ENCODE peak calls at places on chromosomes 2 and 18, in six cellular contexts. Q, P, Y, M, E and B are unnamed samples.

GRCh38 chr2:143558665-143559064 is 429.4 kb downstream of the ARHGAP15 start:
- DNase-seq in Q (no peak), P (no peak), Y (no peak), M (no peak), E (no peak), B (no peak)

GRCh38 chr2:70733428-70734185 is 34.4 kb downstream of the ADD2 start:
- DNase-seq in Q (no peak), P (no peak), Y (no peak), M (no peak), E (no peak), B (no peak)

GRCh38 chr2:96769816-96770215 is 9.1 kb downstream of the CNNM4 start:
- DNase-seq in Q (no peak), P (no peak), Y (no peak), M (peak), E (no peak), B (no peak)

GRCh38 chr18:46470714-46471113 is 186.3 kb downstream of the LOXHD1 start:
- DNase-seq in Q (no peak), P (no peak), Y (no peak), M (no peak), E (no peak), B (no peak)

GRCh38 chr2:31688282-31688681 is 107.5 kb upstream of the SRD5A2 start:
- DNase-seq in Q (peak), P (no peak), Y (peak), M (no peak), E (no peak), B (peak)

GRCh38 chr2:222424281-222424728 is at the start of gene SGPP2:
- DNase-seq in Q (no peak), P (no peak), Y (no peak), M (no peak), E (no peak), B (no peak)

GRCh38 chr18:61569176-61569892 is 236.1 kb downstream of the CDH20 start:
- DNase-seq in Q (no peak), P (peak), Y (no peak), M (no peak), E (no peak), B (no peak)

GRCh38 chr2:9332136-9332852 is 91.0 kb downstream of the ITGB1BP1 start:
- DNase-seq in Q (no peak), P (no peak), Y (no peak), M (no peak), E (no peak), B (no peak)

GRCh38 chr2:121161272-121161671 is 123.7 kb downstream of the TFCP2L1 start:
- DNase-seq in Q (no peak), P (no peak), Y (no peak), M (no peak), E (no peak), B (no peak)

GRCh38 chr18:36181898-36182506 is 5.3 kb upstream of the MOCOS start:
- DNase-seq in Q (no peak), P (no peak), Y (no peak), M (peak), E (no peak), B (no peak)

GRCh38 chr18:14900435-14900834 is 152.5 kb downstream of the ANKRD30B start:
- DNase-seq in Q (no peak), P (no peak), Y (no peak), M (no peak), E (no peak), B (no peak)

GRCh38 chr2:227317834-227318233 is 7.2 kb upstream of the MFF start:
- DNase-seq in Q (no peak), P (no peak), Y (no peak), M (no peak), E (no peak), B (no peak)

GRCh38 chr2:15814946-15815345 is 125.4 kb upstream of the MYCN start:
- DNase-seq in Q (no peak), P (no peak), Y (no peak), M (no peak), E (no peak), B (no peak)

GRCh38 chr2:201600906-201601305 is 42.4 kb downstream of the TMEM237 start:
- DNase-seq in Q (no peak), P (no peak), Y (no peak), M (no peak), E (no peak), B (no peak)

GRCh38 chr2:61253136-61253535 is 91.1 kb downstream of the C2orf74 start:
- DNase-seq in Q (no peak), P (no peak), Y (no peak), M (no peak), E (no peak), B (no peak)

GRCh38 chr2:148616696-148617095 is 27.9 kb upstream of the EPC2 start:
- DNase-seq in Q (no peak), P (no peak), Y (no peak), M (no peak), E (no peak), B (no peak)

GRCh38 chr2:219002395-219003266 is 9.4 kb upstream of the CRYBA2 start:
- DNase-seq in Q (peak), P (no peak), Y (no peak), M (peak), E (no peak), B (peak)

GRCh38 chr2:203804070-203804469 is 63.5 kb upstream of the CTLA4 start:
- DNase-seq in Q (no peak), P (no peak), Y (no peak), M (no peak), E (no peak), B (no peak)

GRCh38 chr2:112529751-112530150 is 12.5 kb upstream of the POLR1B start:
- DNase-seq in Q (no peak), P (no peak), Y (no peak), M (no peak), E (no peak), B (no peak)

GRCh38 chr2:225820828-225821227 is 421.3 kb downstream of the NYAP2 start:
- DNase-seq in Q (no peak), P (no peak), Y (no peak), M (no peak), E (no peak), B (no peak)

GRCh38 chr2:164696634-164697033 is 75.4 kb upstream of the GRB14 start:
- DNase-seq in Q (no peak), P (no peak), Y (no peak), M (no peak), E (no peak), B (peak)

GRCh38 chr18:8706545-8706980 is 1.2 kb downstream of the MTCL1 start:
- DNase-seq in Q (no peak), P (no peak), Y (peak), M (no peak), E (no peak), B (no peak)

GRCh38 chr2:226802573-226802972 is 3.0 kb upstream of the IRS1 start:
- DNase-seq in Q (peak), P (peak), Y (peak), M (peak), E (no peak), B (no peak)

GRCh38 chr2:237874585-237875161 is 15.2 kb downstream of the RAMP1 start:
- DNase-seq in Q (no peak), P (no peak), Y (no peak), M (no peak), E (no peak), B (peak)

GRCh38 chr2:31363956-31364750 is 50.4 kb downstream of the XDH start:
- DNase-seq in Q (no peak), P (no peak), Y (no peak), M (no peak), E (no peak), B (no peak)

GRCh38 chr2:133600231-133600630 is 32.0 kb upstream of the NCKAP5 start:
- DNase-seq in Q (no peak), P (no peak), Y (no peak), M (no peak), E (no peak), B (no peak)

GRCh38 chr2:42338567-42339190 is 22.3 kb downstream of the COX7A2L start:
- DNase-seq in Q (no peak), P (no peak), Y (no peak), M (no peak), E (no peak), B (no peak)

GRCh38 chr2:64670047-64670446 is 16.3 kb upstream of the SERTAD2 start:
- DNase-seq in Q (no peak), P (no peak), Y (no peak), M (no peak), E (no peak), B (no peak)

GRCh38 chr2:149666809-149667208 is 79.2 kb upstream of the MMADHC start:
- DNase-seq in Q (no peak), P (no peak), Y (no peak), M (no peak), E (no peak), B (no peak)

GRCh38 chr2:230908595-230909191 is 16.3 kb downstream of the GPR55 start:
- DNase-seq in Q (peak), P (no peak), Y (peak), M (peak), E (no peak), B (peak)

GRCh38 chr2:69514406-69514805 is 77.2 kb upstream of the NFU1 start:
- DNase-seq in Q (no peak), P (peak), Y (no peak), M (no peak), E (no peak), B (no peak)

GRCh38 chr2:157777425-157777824 is 98.7 kb downstream of the ACVR1 start:
- DNase-seq in Q (peak), P (peak), Y (peak), M (peak), E (no peak), B (peak)

GRCh38 chr2:178891959-178892485 is 84.8 kb upstream of the TTN start:
- DNase-seq in Q (no peak), P (no peak), Y (no peak), M (no peak), E (no peak), B (no peak)

GRCh38 chr18:22731398-22731797 is 201.7 kb upstream of the RBBP8 start:
- DNase-seq in Q (no peak), P (peak), Y (no peak), M (no peak), E (no peak), B (no peak)

GRCh38 chr2:5991305-5991968 is 299.3 kb downstream of the SOX11 start:
- DNase-seq in Q (no peak), P (no peak), Y (no peak), M (no peak), E (no peak), B (no peak)

GRCh38 chr2:240704651-240705050 is 13.0 kb downstream of the AQP12A start:
- DNase-seq in Q (no peak), P (no peak), Y (no peak), M (no peak), E (no peak), B (no peak)

GRCh38 chr2:60423066-60423465 is 130.4 kb downstream of the BCL11A start:
- DNase-seq in Q (no peak), P (no peak), Y (no peak), M (no peak), E (no peak), B (no peak)

GRCh38 chr2:98269274-98269673 is 77.0 kb upstream of the CNGA3 start:
- DNase-seq in Q (peak), P (peak), Y (peak), M (peak), E (no peak), B (peak)

DNA sequence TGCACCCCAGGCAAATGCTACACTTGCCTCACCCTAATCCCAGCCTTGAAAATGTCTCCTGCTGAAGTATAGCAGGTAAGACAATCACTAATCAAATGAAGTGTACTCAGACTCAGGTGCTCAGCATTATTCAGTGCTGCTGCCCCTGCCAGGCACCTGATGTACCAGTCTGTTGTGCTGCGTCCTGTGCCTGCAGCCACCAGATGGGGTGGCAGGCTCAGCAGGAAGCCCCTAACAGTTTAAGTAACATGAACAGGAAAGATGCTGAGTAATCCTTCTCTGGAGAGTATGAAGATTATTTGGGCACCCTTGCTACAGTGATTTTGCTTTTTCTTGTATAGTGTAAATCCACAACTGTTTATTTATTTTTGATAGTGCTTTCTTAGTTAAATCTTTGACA is 69.1 kb downstream of the TACR1 start:
- DNase-seq in Q (no peak), P (no peak), Y (peak), M (no peak), E (no peak), B (no peak)
- TF ChIP-seq MYC in Q (no peak), P (no peak), Y (no peak), M (no peak), E (no peak), B (no peak)

GRCh38 chr2:174124171-174124570 is 124.2 kb downstream of the OLA1 start:
- DNase-seq in Q (no peak), P (no peak), Y (no peak), M (no peak), E (no peak), B (no peak)

GRCh38 chr2:174122185-174122584 is 126.1 kb downstream of the OLA1 start:
- DNase-seq in Q (no peak), P (no peak), Y (no peak), M (no peak), E (no peak), B (no peak)

GRCh38 chr2:174121612-174122011 is 126.7 kb downstream of the OLA1 start:
- DNase-seq in Q (no peak), P (peak), Y (no peak), M (no peak), E (no peak), B (no peak)

GRCh38 chr2:174121178-174121577 is 127.2 kb downstream of the OLA1 start:
- DNase-seq in Q (no peak), P (peak), Y (no peak), M (no peak), E (no peak), B (no peak)

DNA sequence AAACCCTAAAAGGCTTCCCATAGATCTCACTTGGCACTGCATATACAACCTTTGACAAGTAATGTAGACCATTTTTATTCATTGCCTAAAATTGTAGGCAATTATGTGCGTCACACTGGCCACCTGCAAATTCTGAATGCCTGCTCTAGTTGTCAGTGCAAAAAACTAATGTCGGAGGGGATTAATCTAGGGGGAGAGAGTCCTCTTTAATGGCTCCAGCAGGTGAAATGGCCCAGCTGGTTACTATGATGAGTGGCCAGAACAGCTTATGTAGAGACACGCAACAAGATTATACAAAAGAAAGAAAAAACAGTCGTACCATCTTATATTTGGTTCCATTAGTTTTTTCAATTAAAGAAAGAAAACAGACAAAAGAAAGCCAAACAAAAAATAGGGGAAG is 123.2 kb downstream of the OLA1 start:
- DNase-seq in Q (no peak), P (no peak), Y (no peak), M (no peak), E (no peak), B (no peak)
- TF ChIP-seq MAX in Q (no peak), P (no peak), Y (no peak), M (no peak), E (no peak), B (no peak)

GRCh38 chr2:126642031-126642430 is 13.9 kb upstream of the GYPC start:
- DNase-seq in Q (no peak), P (no peak), Y (no peak), M (no peak), E (no peak), B (no peak)
- TF ChIP-seq MYC in Q (no peak), P (no peak), Y (no peak), M (no peak), E (no peak), B (no peak)

GRCh38 chr2:174350018-174350417 is 15.3 kb downstream of the SP9 start:
- DNase-seq in Q (peak), P (no peak), Y (peak), M (no peak), E (no peak), B (no peak)
- TF ChIP-seq MAX in Q (no peak), P (no peak), Y (no peak), M (no peak), E (no peak), B (no peak)

GRCh38 chr2:108893277-108893676 is 95.7 kb downstream of the EDAR start:
- DNase-seq in Q (no peak), P (no peak), Y (no peak), M (no peak), E (no peak), B (no peak)
- TF ChIP-seq MYC in Q (no peak), P (no peak), Y (no peak), M (no peak), E (no peak), B (no peak)

DNA sequence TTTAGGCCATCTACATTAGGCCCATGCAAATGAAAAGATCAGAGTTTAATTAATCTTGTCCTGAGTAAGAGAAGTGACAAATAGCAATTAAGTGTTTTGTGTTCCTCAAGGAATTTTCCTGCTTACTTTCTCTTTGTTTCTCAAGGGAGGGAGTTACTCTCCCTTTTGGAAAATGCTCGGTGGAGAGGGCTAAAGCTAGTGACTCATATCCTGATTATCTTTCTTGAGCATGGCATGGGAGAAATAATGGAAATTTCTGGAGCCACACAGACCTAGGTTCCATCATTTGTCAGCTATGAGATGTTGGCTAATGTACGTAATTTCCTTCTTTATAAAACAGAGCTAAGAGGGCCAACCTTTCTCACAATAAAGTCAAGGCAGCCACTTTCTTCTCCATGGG is 177.1 kb downstream of the ETAA1 start:
- DNase-seq in Q (no peak), P (peak), Y (no peak), M (no peak), E (no peak), B (peak)
- TF ChIP-seq MAX in Q (no peak), P (no peak), Y (no peak), M (no peak), E (no peak), B (no peak)

GRCh38 chr2:57180042-57180567 is 866.5 kb upstream of the VRK2 start:
- DNase-seq in Q (no peak), P (peak), Y (no peak), M (no peak), E (no peak), B (no peak)
- TF ChIP-seq MYC in Q (no peak), P (no peak), Y (no peak), M (no peak), E (no peak), B (no peak)

GRCh38 chr18:74587446-74587845 is 10.2 kb upstream of the ZNF407 start:
- DNase-seq in Q (no peak), P (no peak), Y (no peak), M (no peak), E (no peak), B (no peak)

GRCh38 chr18:74595425-74595824 is 2.2 kb upstream of the ZNF407 start:
- DNase-seq in Q (no peak), P (no peak), Y (no peak), M (no peak), E (no peak), B (no peak)

GRCh38 chr18:74590606-74591005 is 7.1 kb upstream of the ZNF407 start:
- DNase-seq in Q (no peak), P (no peak), Y (no peak), M (no peak), E (no peak), B (no peak)

GRCh38 chr18:74589021-74589420 is 8.6 kb upstream of the ZNF407 start:
- DNase-seq in Q (no peak), P (no peak), Y (peak), M (no peak), E (no peak), B (no peak)

GRCh38 chr18:74589820-74590219 is 7.8 kb upstream of the ZNF407 start:
- DNase-seq in Q (no peak), P (no peak), Y (no peak), M (no peak), E (no peak), B (no peak)
- TF ChIP-seq MAX in Q (no peak), P (no peak), Y (no peak), M (no peak), E (no peak), B (no peak)

DNA sequence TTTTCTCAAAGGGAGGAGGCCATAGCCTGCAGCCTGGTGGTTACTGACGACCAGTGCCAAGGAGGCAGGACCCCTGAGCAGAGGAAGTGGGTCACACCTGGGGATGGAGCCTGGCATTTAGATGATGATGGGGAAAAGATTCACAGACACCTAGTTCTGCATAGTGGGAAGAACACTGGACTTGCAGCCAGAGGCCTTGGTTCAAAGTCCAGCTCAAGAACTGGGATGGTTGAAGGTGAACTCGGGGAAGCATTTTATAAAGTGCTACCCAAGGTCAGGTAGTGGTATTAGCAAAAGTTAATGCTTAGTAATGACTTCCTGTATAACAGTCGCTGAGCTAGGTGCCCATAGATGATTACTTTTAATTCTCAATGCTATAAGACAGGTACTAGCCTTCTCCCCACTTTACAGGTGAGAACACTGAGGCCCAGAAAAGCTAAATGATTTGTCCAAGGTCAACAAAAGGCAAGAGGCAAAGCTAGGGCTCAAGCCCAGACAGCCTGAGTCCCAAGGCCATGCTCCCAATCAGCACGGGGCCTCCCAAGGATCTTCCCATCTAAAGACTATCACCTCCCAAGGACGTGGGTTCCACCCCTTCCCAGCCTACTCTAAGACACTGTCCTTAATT is 134.4 kb downstream of the TNS1 start:
- DNase-seq in Q (no peak), P (no peak), Y (no peak), M (no peak), E (no peak), B (no peak)
- TF ChIP-seq MYC in Q (no peak), P (no peak), Y (no peak), M (no peak), E (no peak), B (no peak)

DNA sequence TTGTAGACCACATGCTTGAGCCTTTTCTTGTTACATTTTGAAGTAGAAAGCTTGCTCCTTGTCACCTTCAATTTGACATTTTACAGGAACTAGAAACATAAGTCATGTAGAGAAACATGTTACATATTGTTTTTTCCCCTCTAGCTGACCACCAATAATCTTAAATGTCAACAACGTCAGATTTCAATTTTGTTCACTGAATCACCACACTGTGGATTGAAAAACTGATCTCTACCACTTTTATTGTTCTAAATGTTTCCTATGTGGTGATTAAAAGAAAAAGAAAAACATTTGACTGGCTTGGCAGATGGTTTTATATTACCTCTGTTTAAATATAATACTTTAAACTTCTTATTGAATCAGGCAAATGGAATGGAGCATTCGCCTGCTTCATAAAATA is 87.7 kb downstream of the DSEL start:
- DNase-seq in Q (no peak), P (peak), Y (no peak), M (no peak), E (no peak), B (no peak)
- TF ChIP-seq MAX in Q (no peak), P (no peak), Y (no peak), M (no peak), E (no peak), B (no peak)